ENCODE peak calls at places on chromosome 1, in eight cellular contexts. T is transverse colon, N is breast epithelium, Z is HCT116, V is GM12878, Q is tibial nerve, K is heart left ventricle, M is uterus. H is an unnamed sample.

GRCh38 chr1:91124989-91125417 is 103.2 kb upstream of the ZNF644 start:
- DNase-seq in T (no peak), N (no peak), Z (no peak), V (no peak), Q (no peak), K (no peak), M (no peak), H (no peak)

GRCh38 chr1:61266738-61267137 is 184.4 kb downstream of the NFIA start:
- DNase-seq in T (no peak), N (no peak), Z (no peak), V (no peak), Q (no peak), K (no peak), M (no peak), H (no peak)

GRCh38 chr1:28322209-28322608 is 6.6 kb upstream of the MED18 start:
- DNase-seq in T (peak; percentile 75), N (no peak), Z (no peak), V (peak; percentile 48), Q (no peak), K (no peak), M (no peak), H (no peak)

GRCh38 chr1:78303620-78304019 is 187.2 kb upstream of the PTGFR start:
- DNase-seq in T (peak; percentile 17), N (peak; percentile 47), Z (no peak), V (no peak), Q (peak; percentile 90), K (peak; percentile 41), M (peak; percentile 45), H (no peak)

GRCh38 chr1:18111605-18112297 is 4.2 kb downstream of the IGSF21 start:
- DNase-seq in T (no peak), N (no peak), Z (no peak), V (no peak), Q (no peak), K (no peak), M (no peak), H (no peak)

GRCh38 chr1:43366601-43367025 is 1.2 kb downstream of the ELOVL1 start:
- DNase-seq in T (no peak), N (no peak), Z (no peak), V (no peak), Q (no peak), K (no peak), M (no peak), H (no peak)

GRCh38 chr1:244778356-244778755 is 57.1 kb upstream of the COX20 start:
- DNase-seq in T (no peak), N (no peak), Z (peak; percentile 19), V (no peak), Q (no peak), K (no peak), M (no peak), H (no peak)

GRCh38 chr1:90579212-90579802 is 137.8 kb downstream of the BARHL2 start:
- DNase-seq in T (no peak), N (no peak), Z (peak; percentile 43), V (no peak), Q (no peak), K (no peak), M (no peak), H (no peak)

GRCh38 chr1:59242345-59242744 is 54.5 kb upstream of the FGGY start:
- DNase-seq in T (no peak), N (no peak), Z (no peak), V (no peak), Q (no peak), K (no peak), M (peak; percentile 69), H (no peak)

GRCh38 chr1:32241011-32241763 is 5.8 kb upstream of the FAM167B start:
- DNase-seq in T (peak; percentile 73), N (peak; percentile 46), Z (no peak), V (no peak), Q (peak; percentile 14), K (peak; percentile 71), M (peak; percentile 52), H (peak; percentile 67)

GRCh38 chr1:63343922-63344321 is 21.6 kb downstream of the FOXD3 start:
- DNase-seq in T (no peak), N (no peak), Z (no peak), V (no peak), Q (no peak), K (no peak), M (no peak), H (no peak)

GRCh38 chr1:30419831-30420230 is 303.6 kb downstream of the MATN1 start:
- DNase-seq in T (no peak), N (no peak), Z (no peak), V (no peak), Q (no peak), K (no peak), M (no peak), H (no peak)

GRCh38 chr1:30418426-30419245 is 304.7 kb downstream of the MATN1 start:
- DNase-seq in T (no peak), N (peak; percentile 40), Z (no peak), V (no peak), Q (peak; percentile 1), K (no peak), M (no peak), H (no peak)

GRCh38 chr1:30417701-30418425 is 305.5 kb downstream of the MATN1 start:
- DNase-seq in T (no peak), N (peak; percentile 17), Z (no peak), V (no peak), Q (peak; percentile 1), K (no peak), M (peak; percentile 22), H (no peak)

GRCh38 chr1:30420519-30421050 is 302.8 kb downstream of the MATN1 start:
- DNase-seq in T (no peak), N (peak; percentile 7), Z (no peak), V (no peak), Q (no peak), K (no peak), M (no peak), H (no peak)

DNA sequence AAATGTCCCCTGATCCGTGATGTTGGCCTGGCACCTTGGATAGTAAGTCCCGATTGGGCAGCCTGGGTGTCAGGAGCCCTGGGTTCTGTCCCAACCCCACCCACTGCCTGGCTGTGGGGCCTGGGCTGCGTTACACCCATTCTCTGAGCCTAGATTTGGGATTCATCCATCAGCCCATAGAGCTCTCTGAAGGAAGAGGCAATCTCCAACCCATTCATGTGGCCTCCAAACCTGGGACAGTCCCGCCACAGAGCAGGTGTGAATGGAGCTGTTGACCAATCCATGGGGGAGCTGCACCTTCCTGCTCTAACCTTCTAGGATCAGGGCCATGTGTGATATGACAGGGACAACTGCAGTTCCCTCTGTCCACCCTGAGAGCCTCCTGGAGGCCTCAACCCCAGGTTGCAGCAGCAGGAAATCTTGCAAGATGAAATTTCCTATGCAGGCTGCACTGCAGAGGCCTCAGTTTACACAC is 304.1 kb downstream of the MATN1 start:
- DNase-seq in T (no peak), N (peak; percentile 14), Z (no peak), V (no peak), Q (no peak), K (no peak), M (no peak), H (no peak)
- TF ChIP-seq CTCF in T (no peak), N (no peak), Z (no peak), V (no peak), Q (no peak), K (no peak), M (no peak), H (no peak)

DNA sequence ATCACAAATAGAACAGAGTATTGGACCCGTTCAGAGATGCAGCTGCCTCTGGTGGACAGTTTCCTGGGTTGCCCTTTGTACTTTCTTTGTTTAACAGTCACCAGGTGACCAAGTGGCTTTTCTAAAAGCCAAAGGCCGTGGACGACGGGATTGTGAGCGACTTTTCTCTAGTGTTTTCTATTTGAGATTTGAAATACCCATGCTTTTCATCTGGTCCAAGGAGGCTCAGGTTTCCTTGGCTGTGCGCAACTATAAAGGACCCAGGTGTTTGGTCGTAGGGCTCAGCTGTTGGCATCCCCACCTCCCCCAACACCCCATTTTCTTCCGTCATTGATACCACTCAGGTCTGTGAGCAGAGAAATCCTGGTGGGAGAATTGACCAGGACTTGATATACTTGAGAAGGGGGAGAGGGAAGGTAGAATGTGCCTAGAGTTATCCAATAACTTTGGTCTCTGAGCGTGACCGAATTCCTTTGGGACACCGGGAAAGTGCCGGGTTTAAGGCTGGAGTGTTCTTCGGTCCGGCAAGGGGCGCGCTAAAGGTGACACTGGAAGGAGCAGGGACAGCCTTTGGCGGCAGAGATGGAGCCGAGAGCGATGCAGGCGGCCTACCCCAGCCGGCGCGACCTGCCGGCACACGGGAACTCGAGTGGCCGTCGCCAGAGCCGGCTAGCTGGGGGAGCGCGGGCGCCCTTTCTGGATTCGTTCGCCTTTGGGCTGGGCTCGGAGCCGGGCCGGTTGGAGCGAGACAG is 83.4 kb upstream of the BMP8A start:
- DNase-seq in T (peak; percentile 27), N (no peak), Z (no peak), V (no peak), Q (no peak), K (no peak), M (no peak), H (no peak)
- TF ChIP-seq POLR2A in T (peak; percentile 10), N (no peak), Z (no peak), V (no peak), Q (peak; percentile 51), K (peak; percentile 59), M (peak; percentile 23), H (peak; percentile 3)

DNA sequence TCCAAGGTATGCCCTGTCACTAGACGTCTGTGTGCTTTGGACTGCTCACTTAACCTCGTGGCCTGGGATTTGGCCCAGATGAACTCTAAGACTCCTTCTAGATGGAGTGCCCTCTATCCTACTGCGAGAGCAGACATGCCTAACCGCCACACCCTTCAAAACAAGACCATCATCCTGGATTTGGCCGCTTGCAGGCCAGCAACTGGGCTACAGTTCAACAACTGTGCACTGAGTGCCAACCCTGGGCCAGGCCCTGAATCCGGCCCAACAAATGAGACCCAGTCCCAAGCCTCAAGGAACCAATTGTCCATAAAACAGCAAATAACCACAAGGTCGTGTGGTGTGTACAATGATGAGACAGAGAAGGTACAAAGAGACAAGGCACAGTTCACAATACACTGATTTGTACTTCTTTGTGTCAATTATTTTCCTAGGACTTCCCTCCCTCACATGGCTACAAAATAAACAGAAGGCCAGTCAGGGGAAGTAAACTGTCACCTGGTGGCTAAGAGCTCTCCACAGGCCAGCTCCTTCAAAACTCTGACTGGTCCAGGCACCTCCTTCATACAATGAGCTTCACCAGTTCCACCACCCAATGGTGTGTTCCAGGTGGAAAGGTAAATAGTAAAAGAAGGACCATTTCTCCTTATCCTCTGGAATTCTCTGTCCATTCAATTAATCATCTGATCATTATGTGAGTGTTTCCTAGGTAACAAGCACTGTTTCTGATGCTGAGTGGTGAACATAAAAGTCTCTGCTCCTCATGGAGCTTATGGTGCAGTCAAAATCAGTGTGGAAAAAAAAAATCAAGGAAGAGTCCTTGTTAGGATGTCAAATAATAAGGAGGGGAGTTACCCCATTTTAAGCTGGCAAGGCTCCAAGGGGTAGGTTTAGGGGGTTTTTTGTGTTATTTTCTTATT is 60.4 kb downstream of the CAPZB start:
- DNase-seq in T (no peak), N (no peak), Z (no peak), V (no peak), Q (no peak), K (no peak), M (no peak), H (no peak)
- H3K4me1 ChIP-seq in T (peaks cover 54% of the 10 kb centered on the region), N (peaks cover 44% of the 10 kb centered on the region), Z (peaks cover 6% of the 10 kb centered on the region), V (no peaks in the 10 kb centered on the region), Q (peaks cover 55% of the 10 kb centered on the region), K (peaks cover 93% of the 10 kb centered on the region), M (peaks cover 25% of the 10 kb centered on the region), H (peaks cover 70% of the 10 kb centered on the region)

DNA sequence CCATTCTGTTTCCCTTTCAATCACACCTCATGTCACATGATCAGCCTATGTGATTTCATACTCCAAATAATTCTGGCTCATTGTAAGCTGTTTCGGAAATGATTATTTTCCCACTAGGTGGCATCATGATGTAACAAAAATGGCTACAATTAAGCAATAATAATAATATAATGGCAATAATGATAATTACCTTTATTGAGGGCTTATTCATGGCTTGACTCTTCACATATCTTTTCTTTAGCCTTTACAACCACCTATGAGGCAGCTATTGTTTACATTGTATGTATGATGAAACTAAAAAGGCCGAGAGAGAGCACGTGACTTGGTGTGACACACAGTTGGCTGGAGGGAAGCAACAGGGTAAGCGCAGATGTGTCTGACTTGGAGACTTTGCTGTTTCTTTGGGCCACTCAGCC is 12.5 kb upstream of the KPRP start:
- DNase-seq in T (no peak), N (no peak), Z (peak; percentile 21), V (no peak), Q (no peak), K (no peak), M (no peak), H (no peak)
- TF ChIP-seq CTCF in T (no peak), N (no peak), Z (peak; percentile 42), V (peak; percentile 8), Q (no peak), K (no peak), M (no peak), H (no peak)